ENCODE peak calls at places on chromosome 12, in seven cellular contexts. One of them, this sample, is unnamed.

GRCh38 chr12:88998421-88998820 is 353.9 kb downstream of the DUSP6 start:
- DNase-seq in A549: no peak
- DNase-seq in epithelial cell of esophagus: peak
- DNase-seq in IMR-90: peak
- DNase-seq in fibroblast of mammary gland: peak
- DNase-seq in mucosa of descending colon: no peak
- DNase-seq in MM.1S: peak
- DNase-seq in this sample: no peak

GRCh38 chr12:77488041-77488620 is 342.6 kb upstream of the NAV3 start:
- DNase-seq in fibroblast of mammary gland: peak
- DNase-seq in IMR-90: peak
- DNase-seq in MM.1S: no peak
- DNase-seq in mucosa of descending colon: no peak
- DNase-seq in A549: no peak
- DNase-seq in epithelial cell of esophagus: no peak
- DNase-seq in this sample: no peak

GRCh38 chr12:104177336-104177662 is 38.3 kb upstream of the TXNRD1 start:
- DNase-seq in epithelial cell of esophagus: no peak
- DNase-seq in MM.1S: no peak
- DNase-seq in mucosa of descending colon: no peak
- DNase-seq in A549: no peak
- DNase-seq in fibroblast of mammary gland: no peak
- DNase-seq in IMR-90: no peak
- DNase-seq in this sample: no peak

GRCh38 chr12:131872154-131873046 is 22.0 kb upstream of the ULK1 start:
- DNase-seq in epithelial cell of esophagus: peak
- DNase-seq in mucosa of descending colon: no peak
- DNase-seq in IMR-90: peak
- DNase-seq in A549: peak
- DNase-seq in fibroblast of mammary gland: peak
- DNase-seq in MM.1S: no peak
- DNase-seq in this sample: no peak

GRCh38 chr12:131009595-131010270 is 56.0 kb downstream of the ADGRD1 start:
- DNase-seq in fibroblast of mammary gland: no peak
- DNase-seq in A549: no peak
- DNase-seq in IMR-90: no peak
- DNase-seq in mucosa of descending colon: no peak
- DNase-seq in MM.1S: no peak
- DNase-seq in epithelial cell of esophagus: no peak
- DNase-seq in this sample: no peak

GRCh38 chr12:95470300-95470699 is 3.7 kb upstream of the METAP2 start:
- DNase-seq in IMR-90: no peak
- DNase-seq in MM.1S: no peak
- DNase-seq in epithelial cell of esophagus: peak
- DNase-seq in mucosa of descending colon: no peak
- DNase-seq in fibroblast of mammary gland: no peak
- DNase-seq in A549: no peak
- DNase-seq in this sample: no peak

GRCh38 chr12:129911437-129912049 is 7.7 kb upstream of the TMEM132D start:
- DNase-seq in MM.1S: no peak
- DNase-seq in epithelial cell of esophagus: peak
- DNase-seq in mucosa of descending colon: peak
- DNase-seq in fibroblast of mammary gland: peak
- DNase-seq in IMR-90: no peak
- DNase-seq in A549: peak
- DNase-seq in this sample: peak

GRCh38 chr12:54129028-54129903 is 59.5 kb downstream of the SMUG1 start:
- DNase-seq in epithelial cell of esophagus: no peak
- DNase-seq in fibroblast of mammary gland: no peak
- DNase-seq in A549: no peak
- DNase-seq in mucosa of descending colon: no peak
- DNase-seq in IMR-90: no peak
- DNase-seq in MM.1S: no peak
- DNase-seq in this sample: no peak

GRCh38 chr12:26701604-26702215 is 131.3 kb downstream of the ITPR2 start:
- DNase-seq in MM.1S: peak
- DNase-seq in fibroblast of mammary gland: peak
- DNase-seq in A549: peak
- DNase-seq in IMR-90: peak
- DNase-seq in mucosa of descending colon: peak
- DNase-seq in epithelial cell of esophagus: peak
- DNase-seq in this sample: peak

GRCh38 chr12:81274619-81275018 is 196.7 kb downstream of the ACSS3 start:
- DNase-seq in IMR-90: no peak
- DNase-seq in A549: no peak
- DNase-seq in epithelial cell of esophagus: peak
- DNase-seq in MM.1S: no peak
- DNase-seq in mucosa of descending colon: no peak
- DNase-seq in fibroblast of mammary gland: no peak
- DNase-seq in this sample: no peak

GRCh38 chr12:131699434-131699833 is 11.5 kb upstream of the SFSWAP start:
- DNase-seq in IMR-90: no peak
- DNase-seq in mucosa of descending colon: no peak
- DNase-seq in epithelial cell of esophagus: peak
- DNase-seq in A549: no peak
- DNase-seq in MM.1S: no peak
- DNase-seq in fibroblast of mammary gland: peak
- DNase-seq in this sample: no peak

GRCh38 chr12:113185180-113186032 is at the start of the genes DDX54 and RITA1:
- DNase-seq in IMR-90: peak
- DNase-seq in A549: peak
- DNase-seq in mucosa of descending colon: peak
- DNase-seq in epithelial cell of esophagus: peak
- DNase-seq in fibroblast of mammary gland: peak
- DNase-seq in MM.1S: peak
- DNase-seq in this sample: peak

GRCh38 chr12:108508243-108508642 is 6.8 kb upstream of the FICD start:
- DNase-seq in MM.1S: no peak
- DNase-seq in IMR-90: no peak
- DNase-seq in mucosa of descending colon: no peak
- DNase-seq in epithelial cell of esophagus: peak
- DNase-seq in fibroblast of mammary gland: peak
- DNase-seq in A549: no peak
- DNase-seq in this sample: peak

GRCh38 chr12:3304436-3305135 is 186.4 kb upstream of the PRMT8 start:
- DNase-seq in epithelial cell of esophagus: peak
- DNase-seq in mucosa of descending colon: no peak
- DNase-seq in A549: peak
- DNase-seq in MM.1S: no peak
- DNase-seq in IMR-90: peak
- DNase-seq in fibroblast of mammary gland: peak
- DNase-seq in this sample: no peak

GRCh38 chr12:117580718-117581062 is 219.3 kb upstream of the NOS1 start:
- DNase-seq in MM.1S: peak
- DNase-seq in A549: peak
- DNase-seq in epithelial cell of esophagus: no peak
- DNase-seq in IMR-90: no peak
- DNase-seq in mucosa of descending colon: peak
- DNase-seq in fibroblast of mammary gland: no peak
- DNase-seq in this sample: peak

GRCh38 chr12:18703916-18704315 is 33.9 kb downstream of the PLCZ1 start:
- DNase-seq in fibroblast of mammary gland: no peak
- DNase-seq in epithelial cell of esophagus: no peak
- DNase-seq in mucosa of descending colon: no peak
- DNase-seq in IMR-90: no peak
- DNase-seq in A549: no peak
- DNase-seq in MM.1S: no peak
- DNase-seq in this sample: no peak

GRCh38 chr12:40313928-40314327 is 89.1 kb downstream of the LRRK2 start:
- DNase-seq in epithelial cell of esophagus: no peak
- DNase-seq in IMR-90: no peak
- DNase-seq in mucosa of descending colon: no peak
- DNase-seq in A549: no peak
- DNase-seq in MM.1S: no peak
- DNase-seq in fibroblast of mammary gland: no peak
- DNase-seq in this sample: peak

GRCh38 chr12:40310201-40310600 is 85.4 kb downstream of the LRRK2 start:
- DNase-seq in IMR-90: no peak
- DNase-seq in A549: no peak
- DNase-seq in MM.1S: no peak
- DNase-seq in epithelial cell of esophagus: no peak
- DNase-seq in fibroblast of mammary gland: no peak
- DNase-seq in mucosa of descending colon: no peak
- DNase-seq in this sample: no peak

GRCh38 chr12:40312982-40313576 is 88.3 kb downstream of the LRRK2 start:
- DNase-seq in A549: peak
- DNase-seq in IMR-90: peak
- DNase-seq in epithelial cell of esophagus: peak
- DNase-seq in fibroblast of mammary gland: peak
- DNase-seq in mucosa of descending colon: peak
- DNase-seq in MM.1S: peak
- DNase-seq in this sample: peak

GRCh38 chr12:40314927-40315326 is 90.1 kb downstream of the LRRK2 start:
- DNase-seq in fibroblast of mammary gland: no peak
- DNase-seq in MM.1S: no peak
- DNase-seq in IMR-90: no peak
- DNase-seq in mucosa of descending colon: no peak
- DNase-seq in epithelial cell of esophagus: no peak
- DNase-seq in A549: no peak
- DNase-seq in this sample: peak

GRCh38 chr12:40312196-40312595 is 87.4 kb downstream of the LRRK2 start:
- DNase-seq in mucosa of descending colon: no peak
- DNase-seq in fibroblast of mammary gland: no peak
- DNase-seq in epithelial cell of esophagus: peak
- DNase-seq in MM.1S: no peak
- DNase-seq in IMR-90: no peak
- DNase-seq in A549: no peak
- DNase-seq in this sample: no peak
- TF ChIP-seq CTCF in mucosa of descending colon: no peak
- TF ChIP-seq CTCF in fibroblast of mammary gland: no peak
- TF ChIP-seq CTCF in epithelial cell of esophagus: no peak
- TF ChIP-seq CTCF in MM.1S: no peak
- TF ChIP-seq CTCF in IMR-90: no peak
- TF ChIP-seq CTCF in A549: no peak
- TF ChIP-seq CTCF in this sample: no peak

GRCh38 chr12:42588308-42588836 is 1.2 kb downstream of the PRICKLE1 start:
- DNase-seq in IMR-90: peak
- DNase-seq in MM.1S: no peak
- DNase-seq in mucosa of descending colon: no peak
- DNase-seq in A549: no peak
- DNase-seq in epithelial cell of esophagus: peak
- DNase-seq in fibroblast of mammary gland: peak
- DNase-seq in this sample: no peak
- H3K4me3 ChIP-seq in IMR-90: peak
- H3K4me3 ChIP-seq in MM.1S: no peak
- H3K4me3 ChIP-seq in mucosa of descending colon: peak
- H3K4me3 ChIP-seq in A549: peak
- H3K4me3 ChIP-seq in epithelial cell of esophagus: peak
- H3K4me3 ChIP-seq in fibroblast of mammary gland: peak
- H3K4me3 ChIP-seq in this sample: no peak

GRCh38 chr12:114631242-114631641 is 52.7 kb downstream of the TBX3 start:
- DNase-seq in epithelial cell of esophagus: no peak
- DNase-seq in MM.1S: no peak
- DNase-seq in IMR-90: no peak
- DNase-seq in fibroblast of mammary gland: no peak
- DNase-seq in A549: no peak
- DNase-seq in mucosa of descending colon: no peak
- DNase-seq in this sample: no peak

GRCh38 chr12:114638790-114639435 is 45.1 kb downstream of the TBX3 start:
- DNase-seq in IMR-90: no peak
- DNase-seq in A549: no peak
- DNase-seq in MM.1S: no peak
- DNase-seq in epithelial cell of esophagus: no peak
- DNase-seq in mucosa of descending colon: no peak
- DNase-seq in fibroblast of mammary gland: no peak
- DNase-seq in this sample: no peak

DNA sequence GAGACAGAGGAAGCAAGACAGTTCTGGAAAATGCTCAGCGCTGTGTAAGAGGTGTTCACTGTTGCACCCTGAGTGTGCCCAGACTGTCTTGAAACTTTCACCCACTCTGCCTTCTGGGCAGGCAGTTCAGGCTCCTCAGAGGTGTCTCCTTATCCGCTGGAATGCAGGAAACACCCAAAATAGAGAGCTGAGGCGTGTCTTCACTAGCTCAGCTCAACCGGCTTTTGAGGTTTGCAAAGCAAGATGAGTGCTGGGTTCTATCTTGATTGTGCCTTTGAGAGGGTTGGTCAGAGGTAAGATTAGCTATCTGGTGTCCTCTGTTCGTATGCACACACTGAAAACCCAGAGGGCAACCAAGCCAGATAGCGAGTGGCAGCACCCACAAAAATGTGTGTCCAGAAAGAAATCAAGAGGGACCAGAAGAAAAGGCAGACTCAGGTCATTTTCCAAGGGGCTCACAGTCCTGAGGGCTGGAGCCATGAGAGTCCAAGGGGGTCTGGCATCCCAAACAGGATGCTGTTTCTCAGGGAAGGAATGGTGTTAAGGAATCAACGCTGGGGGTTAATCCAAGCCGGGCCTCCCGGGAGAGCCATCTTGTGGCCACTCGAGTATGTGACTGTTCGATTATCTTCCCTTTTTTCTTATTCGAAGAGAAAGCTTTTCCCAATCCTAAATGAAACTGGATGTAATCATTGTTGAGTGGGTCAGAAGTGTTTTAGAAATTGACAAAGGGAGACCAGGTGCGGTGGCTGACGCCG is 47.1 kb downstream of the TBX3 start:
- DNase-seq in mucosa of descending colon: peak
- DNase-seq in MM.1S: no peak
- DNase-seq in epithelial cell of esophagus: peak
- DNase-seq in A549: peak
- DNase-seq in IMR-90: peak
- DNase-seq in fibroblast of mammary gland: peak
- DNase-seq in this sample: no peak
- TF ChIP-seq CTCF in mucosa of descending colon: no peak
- TF ChIP-seq CTCF in MM.1S: no peak
- TF ChIP-seq CTCF in epithelial cell of esophagus: peak
- TF ChIP-seq CTCF in A549: peak
- TF ChIP-seq CTCF in IMR-90: peak
- TF ChIP-seq CTCF in fibroblast of mammary gland: peak
- TF ChIP-seq CTCF in this sample: no peak

GRCh38 chr12:48853228-48853688 is 1.3 kb upstream of the DDX23 start:
- DNase-seq in epithelial cell of esophagus: peak
- DNase-seq in A549: peak
- DNase-seq in MM.1S: peak
- DNase-seq in IMR-90: peak
- DNase-seq in fibroblast of mammary gland: peak
- DNase-seq in mucosa of descending colon: peak
- DNase-seq in this sample: peak
- H3K4me3 ChIP-seq in epithelial cell of esophagus: peak
- H3K4me3 ChIP-seq in A549: peak
- H3K4me3 ChIP-seq in MM.1S: peak
- H3K4me3 ChIP-seq in IMR-90: peak
- H3K4me3 ChIP-seq in fibroblast of mammary gland: peak
- H3K4me3 ChIP-seq in mucosa of descending colon: no peak
- H3K4me3 ChIP-seq in this sample: peak